ENCODE peak calls at places on chromosomes 7 and 10, in four cellular contexts. H is H9, Z is mesenchymal stem cell, A is IMR-90. V is an unnamed sample. For H3K9me3, the result is how much of the 10 kb centered on the place peaks cover.

GRCh38 chr7:71220210-71220695 is 88.3 kb downstream of the GALNT17 start:
- DNase-seq in H (no peak), Z (no peak), A (no peak), V (no peak)

GRCh38 chr10:73293461-73293860 is 41.0 kb upstream of the MRPS16 start:
- DNase-seq in H (no peak), Z (no peak), A (no peak), V (no peak)

GRCh38 chr7:102991540-102992214 is 78.9 kb downstream of the LRRC17 start:
- DNase-seq in H (no peak), Z (peak), A (peak), V (no peak)

GRCh38 chr10:78655941-78656340 is 412.8 kb upstream of the ZMIZ1 start:
- DNase-seq in H (no peak), Z (no peak), A (peak), V (no peak)

GRCh38 chr7:121138262-121138933 is 149.9 kb downstream of the CPED1 start:
- DNase-seq in H (no peak), Z (peak), A (no peak), V (no peak)

GRCh38 chr10:49738616-49739360 is 23.3 kb downstream of the OGDHL start:
- DNase-seq in H (peak), Z (no peak), A (no peak), V (no peak)

GRCh38 chr7:1422512-1423265 is 36.6 kb downstream of the MICALL2 start:
- DNase-seq in H (no peak), Z (no peak), A (no peak), V (no peak)

GRCh38 chr7:74061840-74062539 is 21.6 kb upstream of the LIMK1 start:
- DNase-seq in H (peak), Z (peak), A (peak), V (no peak)

GRCh38 chr10:78985973-78986372 is 82.8 kb upstream of the ZMIZ1 start:
- DNase-seq in H (no peak), Z (no peak), A (no peak), V (no peak)

GRCh38 chr10:131996508-131997365 is 15.0 kb upstream of the BNIP3 start:
- DNase-seq in H (no peak), Z (no peak), A (no peak), V (no peak)

GRCh38 chr10:11698691-11699545 is 43.3 kb upstream of the ECHDC3 start:
- DNase-seq in H (no peak), Z (no peak), A (no peak), V (no peak)

GRCh38 chr7:142438235-142438922 is 180.5 kb upstream of the PRSS58 start:
- DNase-seq in H (peak), Z (peak), A (peak), V (peak)

GRCh38 chr10:129864601-129865126 is 99.4 kb downstream of the EBF3 start:
- DNase-seq in H (no peak), Z (no peak), A (peak), V (no peak)

GRCh38 chr10:110931769-110932381 is 12.5 kb downstream of the SHOC2 start:
- DNase-seq in H (no peak), Z (peak), A (no peak), V (no peak)

GRCh38 chr7:116441534-116441933 is 58.0 kb upstream of the CAV2 start:
- DNase-seq in H (no peak), Z (no peak), A (peak), V (no peak)

GRCh38 chr7:28977881-28978280 is 19.8 kb upstream of the TRIL start:
- DNase-seq in H (no peak), Z (no peak), A (no peak), V (no peak)

GRCh38 chr7:1289681-1290261 is 57.1 kb downstream of the UNCX start:
- DNase-seq in H (no peak), Z (peak), A (no peak), V (no peak)

GRCh38 chr7:11835260-11835659 is 3.3 kb upstream of the THSD7A start:
- DNase-seq in H (no peak), Z (peak), A (peak), V (no peak)

GRCh38 chr7:26535483-26536069 is 243.9 kb downstream of the SNX10 start:
- DNase-seq in H (no peak), Z (no peak), A (no peak), V (no peak)

GRCh38 chr10:70921285-70921684 is 32.9 kb upstream of the PCBD1 start:
- DNase-seq in H (no peak), Z (no peak), A (no peak), V (no peak)

GRCh38 chr10:31288961-31289360 is 30.1 kb upstream of the ZEB1 start:
- DNase-seq in H (no peak), Z (no peak), A (peak), V (no peak)

GRCh38 chr7:101128040-101128834 is 1.3 kb downstream of the SERPINE1 start:
- DNase-seq in H (no peak), Z (peak), A (no peak), V (no peak)

GRCh38 chr10:62264702-62265436 is 3.8 kb downstream of the RTKN2 start:
- DNase-seq in H (peak), Z (peak), A (peak), V (peak)

GRCh38 chr10:61285749-61286148 is 167.4 kb downstream of the TMEM26 start:
- DNase-seq in H (no peak), Z (no peak), A (no peak), V (no peak)

GRCh38 chr7:2231992-2232765 is 566 bp downstream of the MAD1L1 start:
- DNase-seq in H (no peak), Z (peak), A (no peak), V (no peak)

GRCh38 chr10:105989995-105990394 is 1174.5 kb downstream of the SORCS1 start:
- DNase-seq in H (no peak), Z (no peak), A (no peak), V (no peak)

GRCh38 chr10:85548038-85548437 is 818.6 kb downstream of the GRID1 start:
- DNase-seq in H (no peak), Z (peak), A (no peak), V (peak)

GRCh38 chr10:53839437-53840039 is 961.5 kb downstream of the PCDH15 start:
- DNase-seq in H (no peak), Z (peak), A (peak), V (no peak)

GRCh38 chr10:21169271-21169670 is 272.2 kb upstream of the NEBL start:
- DNase-seq in H (no peak), Z (no peak), A (no peak), V (no peak)

GRCh38 chr7:147535619-147536200 is 1054.9 kb upstream of the C7orf33 start:
- DNase-seq in H (no peak), Z (peak), A (peak), V (no peak)

GRCh38 chr10:124125305-124126116 is 32.1 kb upstream of the CHST15 start:
- DNase-seq in H (peak), Z (no peak), A (no peak), V (no peak)

GRCh38 chr7:105496501-105496900 is 25.6 kb downstream of the PUS7 start:
- DNase-seq in H (no peak), Z (peak), A (peak), V (no peak)

GRCh38 chr7:102125127-102125561 is 161.5 kb upstream of the SH2B2 start:
- DNase-seq in H (peak), Z (peak), A (peak), V (no peak)

GRCh38 chr7:31368620-31369019 is 28.1 kb upstream of the NEUROD6 start:
- DNase-seq in H (no peak), Z (no peak), A (no peak), V (no peak)

GRCh38 chr10:90751107-90751997 is 106.5 kb downstream of the HTR7 start:
- DNase-seq in H (peak), Z (peak), A (peak), V (peak)

GRCh38 chr10:107952649-107953589 is 788.4 kb upstream of the SORCS1 start:
- DNase-seq in H (no peak), Z (no peak), A (no peak), V (no peak)

GRCh38 chr10:118944959-118945622 is 84.4 kb upstream of the NANOS1 start:
- DNase-seq in H (peak), Z (no peak), A (no peak), V (no peak)

GRCh38 chr7:831596-832291 is 532 bp upstream of the SUN1 start:
- DNase-seq in H (no peak), Z (peak), A (peak), V (no peak)

GRCh38 chr7:127882313-127882920 is 148.8 kb downstream of the LRRC4 start:
- DNase-seq in H (no peak), Z (no peak), A (no peak), V (no peak)

DNA sequence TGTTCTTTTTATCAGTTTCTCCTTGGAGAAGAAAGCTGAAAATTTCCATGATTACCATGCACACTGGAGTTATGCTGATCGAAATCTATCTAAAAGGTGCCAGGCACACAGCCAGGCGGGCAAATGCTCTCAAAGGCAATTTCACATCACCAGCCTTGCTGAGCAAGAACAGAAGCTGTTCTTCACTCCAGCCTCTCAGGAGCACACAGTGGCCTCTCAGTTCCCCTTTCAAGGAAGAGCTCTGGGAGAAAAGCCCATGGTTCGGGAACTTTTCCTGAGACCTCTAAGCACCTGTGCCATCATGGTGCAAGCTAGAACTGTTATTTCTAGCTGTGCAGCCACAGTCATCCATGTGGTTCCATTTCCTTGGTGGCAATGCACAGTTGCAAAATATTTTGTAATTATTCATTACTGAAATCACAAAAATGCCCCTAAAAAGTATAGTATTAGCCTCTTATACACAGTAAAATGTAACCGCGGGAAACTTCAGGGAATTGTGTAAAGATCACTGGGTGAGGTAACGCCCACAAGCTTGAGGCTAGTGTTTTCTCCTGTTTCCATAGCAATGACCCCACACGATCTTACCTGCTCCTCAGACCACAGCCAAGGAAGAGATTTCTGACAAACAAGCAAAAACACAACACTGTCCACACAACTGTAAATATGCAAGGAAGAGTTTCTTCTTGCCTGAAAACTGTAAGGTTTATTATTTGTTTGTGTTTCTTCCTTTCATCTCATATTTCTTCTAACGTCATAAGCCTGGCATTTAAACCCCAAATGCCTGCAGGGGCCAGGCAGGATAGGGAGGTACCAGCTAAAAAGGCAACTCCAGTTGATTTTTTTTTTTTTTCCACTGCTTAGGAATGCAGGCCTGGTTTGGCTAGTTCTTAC is 121.2 kb downstream of the FAM107B start:
- DNase-seq in H (peak), Z (peak), A (peak), V (peak)
- H3K18ac ChIP-seq in H (peak), Z (no peak), A (peak), V (peak)

DNA sequence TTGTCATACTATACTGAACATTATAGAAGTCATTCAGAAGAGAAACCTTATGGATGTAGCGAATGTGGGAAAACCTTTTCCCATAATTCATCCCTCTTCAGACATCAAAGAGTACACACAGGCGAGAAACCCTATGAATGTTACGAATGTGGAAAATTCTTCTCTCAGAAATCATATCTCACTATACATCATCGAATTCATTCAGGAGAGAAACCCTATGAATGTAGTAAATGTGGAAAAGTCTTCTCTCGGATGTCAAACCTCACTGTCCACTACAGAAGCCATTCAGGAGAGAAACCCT is 19.4 kb downstream of the RBAK start:
- DNase-seq in H (no peak), Z (no peak), A (no peak), V (no peak)
- H3K9me3 ChIP-seq in H (half or more), Z (half or more), A (half or more), V (half or more)

DNA sequence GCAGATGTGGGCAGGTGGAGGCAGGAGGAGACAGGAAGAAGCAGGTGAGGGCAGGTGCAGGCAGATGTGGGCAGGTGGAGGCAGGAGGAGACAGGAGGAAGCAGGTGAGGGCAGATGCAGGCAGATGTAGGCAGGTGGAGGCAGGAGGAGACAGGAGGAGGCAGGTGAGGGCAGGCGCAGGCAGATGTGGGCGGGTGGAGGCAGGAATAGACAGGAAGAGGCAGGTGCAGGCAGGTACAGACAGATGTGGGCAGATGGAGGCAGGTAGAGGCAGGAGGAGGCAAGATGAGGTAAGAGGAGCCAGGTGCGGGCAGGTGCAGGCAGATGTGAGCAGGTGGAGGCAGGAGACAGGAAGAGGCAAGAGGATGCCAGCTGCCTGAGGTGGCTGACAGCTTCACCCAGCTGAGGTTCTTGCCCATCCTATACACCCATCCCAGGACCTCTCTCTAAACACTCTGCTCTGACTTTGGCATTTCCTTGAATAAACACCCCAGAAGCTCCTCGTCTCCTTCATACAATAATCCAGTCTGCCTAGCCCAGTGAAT is 33.0 kb downstream of the PTPRE start:
- DNase-seq in H (no peak), Z (no peak), A (no peak), V (no peak)
- H3K18ac ChIP-seq in H (peak), Z (peak), A (no peak), V (peak)

GRCh38 chr7:157844141-157844540 is 507.3 kb downstream of the DNAJB6 start:
- DNase-seq in H (no peak), Z (no peak), A (no peak), V (no peak)
- H3K9me3 ChIP-seq in H (under half), Z (under half), A (half or more), V (under half)

GRCh38 chr7:139109983-139110411 is 477 bp upstream of the ZC3HAV1 start:
- DNase-seq in H (no peak), Z (no peak), A (no peak), V (no peak)

GRCh38 chr7:139108256-139109187 is 998 bp downstream of the ZC3HAV1 start:
- DNase-seq in H (peak), Z (peak), A (peak), V (peak)

GRCh38 chr7:139111147-139111546 is 1.6 kb upstream of the ZC3HAV1 start:
- DNase-seq in H (no peak), Z (no peak), A (no peak), V (no peak)

GRCh38 chr7:139106959-139107358 is 2.6 kb downstream of the ZC3HAV1 start:
- DNase-seq in H (no peak), Z (no peak), A (no peak), V (no peak)

DNA sequence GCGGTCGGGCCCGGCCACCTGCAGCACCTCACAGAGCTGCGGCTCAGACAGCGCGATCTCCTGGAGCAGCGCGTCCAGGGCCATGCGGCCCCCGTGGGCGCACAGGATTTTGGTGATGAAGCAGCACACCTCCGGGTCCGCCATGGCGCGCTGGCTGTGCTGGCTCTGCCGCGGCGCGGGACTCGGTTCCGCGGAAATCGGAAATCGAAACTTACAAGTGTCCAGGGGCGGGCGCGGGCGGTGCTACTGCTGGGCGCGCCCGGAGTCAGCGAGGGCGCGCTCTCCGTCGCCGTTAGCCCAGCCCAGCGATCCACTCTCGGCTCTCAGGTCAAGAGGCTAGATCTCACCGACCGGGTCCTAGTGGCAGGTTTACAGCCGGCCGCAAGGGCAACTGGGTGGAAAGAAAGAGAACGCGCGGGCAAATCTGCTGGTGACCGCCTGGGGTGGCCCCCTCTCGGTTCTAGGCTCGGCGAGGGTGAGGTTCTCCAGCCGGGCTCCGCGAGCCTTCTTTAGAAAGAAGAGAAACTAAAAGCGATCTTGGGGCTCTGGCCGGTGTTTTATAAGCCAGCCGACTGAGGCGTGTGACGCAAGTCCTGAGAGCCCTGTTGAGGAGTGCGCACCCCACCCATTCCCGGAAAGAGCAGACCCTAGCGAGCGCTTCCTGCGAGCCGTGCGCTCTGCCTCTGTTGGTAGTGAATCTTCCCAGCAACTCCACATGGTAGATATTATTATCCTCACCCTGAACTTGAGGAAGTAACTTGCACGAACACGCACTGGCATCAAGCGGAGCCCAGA is at the start of gene ZC3HAV1:
- DNase-seq in H (peak), Z (peak), A (peak), V (peak)
- H3K18ac ChIP-seq in H (peak), Z (peak), A (peak), V (peak)

GRCh38 chr7:157954901-157955300 is 618.1 kb downstream of the DNAJB6 start:
- DNase-seq in H (no peak), Z (no peak), A (no peak), V (no peak)
- H3K9me3 ChIP-seq in H (under half), Z (under half), A (under half), V (under half)